ENCODE peak calls at places on chromosomes 5 and 9, in nine cellular contexts. V is fibroblast of pulmonary artery; A is GM13977; F is CD8-positive, alpha-beta memory T cell; P is DMS153; L is HS-27A; O is cardiac muscle cell; I is T-helper 9 cell; R is stimulated activated naive CD8-positive, alpha-beta T cell treated with anti-CD3 and anti-CD28 coated beads, Interleukin-15, amount 100 ng/mL, for 72 hours. C is an unnamed sample.

GRCh38 chr5:124808842-124809268 is 62.4 kb upstream of the ZNF608 start:
- DNase-seq in V (no peak), A (no peak), F (no peak), P (no peak), L (no peak), O (no peak), I (no peak), R (no peak), C (no peak)

GRCh38 chr5:33409435-33410146 is 31.2 kb upstream of the TARS1 start:
- DNase-seq in V (peak; percentile 78), A (no peak), F (no peak), P (no peak), L (no peak), O (no peak), I (no peak), R (no peak), C (no peak)

GRCh38 chr9:36166150-36166927 is 2.8 kb upstream of the CCIN start:
- DNase-seq in V (peak; percentile 82), A (peak; percentile 93), F (peak; percentile 82), P (no peak), L (peak; percentile 68), O (peak; percentile 75), I (peak; percentile 82), R (peak; percentile 87), C (peak; percentile 56)

GRCh38 chr9:73701415-73702057 is 549.9 kb downstream of the ANXA1 start:
- DNase-seq in V (no peak), A (no peak), F (no peak), P (no peak), L (no peak), O (no peak), I (no peak), R (no peak), C (no peak)

GRCh38 chr5:160799160-160799559 is 52.9 kb downstream of the ATP10B start:
- DNase-seq in V (no peak), A (no peak), F (no peak), P (peak; percentile 31), L (no peak), O (no peak), I (no peak), R (no peak), C (no peak)

GRCh38 chr9:115925424-115925823 is 228.2 kb upstream of the PAPPA start:
- DNase-seq in V (no peak), A (no peak), F (no peak), P (no peak), L (no peak), O (no peak), I (no peak), R (no peak), C (no peak)

GRCh38 chr5:177049285-177049684 is 26.8 kb downstream of the ZNF346 start:
- DNase-seq in V (no peak), A (no peak), F (no peak), P (no peak), L (no peak), O (no peak), I (no peak), R (no peak), C (no peak)

GRCh38 chr9:36063804-36064447 is 27.2 kb downstream of the RECK start:
- DNase-seq in V (peak; percentile 62), A (no peak), F (no peak), P (no peak), L (no peak), O (peak; percentile 45), I (no peak), R (no peak), C (no peak)

GRCh38 chr5:56608216-56608925 is 207.0 kb upstream of the MAP3K1 start:
- DNase-seq in V (no peak), A (no peak), F (no peak), P (no peak), L (no peak), O (no peak), I (no peak), R (no peak), C (no peak)

GRCh38 chr9:125544474-125544873 is 162.5 kb downstream of the MAPKAP1 start:
- DNase-seq in V (no peak), A (no peak), F (no peak), P (no peak), L (no peak), O (no peak), I (no peak), R (no peak), C (no peak)

GRCh38 chr5:175214152-175214551 is 229.8 kb downstream of the DRD1 start:
- DNase-seq in V (peak; percentile 25), A (no peak), F (no peak), P (no peak), L (peak; percentile 39), O (no peak), I (no peak), R (no peak), C (no peak)

GRCh38 chr5:78756853-78757252 is 108.3 kb upstream of the LHFPL2 start:
- DNase-seq in V (no peak), A (no peak), F (no peak), P (no peak), L (no peak), O (no peak), I (no peak), R (no peak), C (no peak)

GRCh38 chr5:131460867-131461572 is 174.0 kb downstream of the RAPGEF6 start:
- DNase-seq in V (peak; percentile 16), A (no peak), F (no peak), P (no peak), L (no peak), O (peak; percentile 34), I (no peak), R (no peak), C (no peak)

GRCh38 chr5:76723266-76723665 is 7.3 kb downstream of the F2R start:
- DNase-seq in V (no peak), A (no peak), F (no peak), P (no peak), L (no peak), O (no peak), I (no peak), R (no peak), C (no peak)

GRCh38 chr5:116068028-116068632 is 16.7 kb upstream of the COMMD10 start:
- DNase-seq in V (peak; percentile 80), A (peak; percentile 38), F (no peak), P (no peak), L (peak; percentile 3), O (peak; percentile 76), I (peak; percentile 15), R (no peak), C (no peak)

GRCh38 chr5:75461679-75462078 is 49.8 kb downstream of the CERT1 start:
- DNase-seq in V (peak; percentile 54), A (no peak), F (no peak), P (no peak), L (no peak), O (no peak), I (no peak), R (no peak), C (no peak)

GRCh38 chr9:37549527-37549926 is 26.7 kb downstream of the FBXO10 start:
- DNase-seq in V (no peak), A (no peak), F (no peak), P (no peak), L (no peak), O (no peak), I (no peak), R (no peak), C (no peak)

GRCh38 chr5:154179846-154180710 is 10.5 kb upstream of the GALNT10 start:
- DNase-seq in V (peak; percentile 78), A (peak; percentile 66), F (peak; percentile 57), P (peak; percentile 8), L (no peak), O (peak; percentile 70), I (no peak), R (peak; percentile 30), C (peak; percentile 13)

GRCh38 chr5:1364211-1364610 is 19.3 kb upstream of the CLPTM1L start:
- DNase-seq in V (no peak), A (no peak), F (no peak), P (no peak), L (no peak), O (no peak), I (no peak), R (no peak), C (no peak)

GRCh38 chr5:65012411-65012972 is 243.8 kb downstream of the CWC27 start:
- DNase-seq in V (no peak), A (no peak), F (no peak), P (no peak), L (no peak), O (no peak), I (no peak), R (no peak), C (no peak)

C was measured in NCI-H2107.